ENCODE peak calls at places on chromosomes 13 and 19, in five cellular contexts. C is stimulated activated CD4-positive, alpha-beta T cell treated with anti-CD3 and anti-CD28 coated beads, Interleukin-12 subunit alpha, Interleukin-12 subunit beta, amount 100 ng/mL, for 4 hours; B is ovary; L is pancreas; A is heart right ventricle. P is an unnamed sample.

GRCh38 chr19:44890366-44891015 is 563 bp upstream of the TOMM40 start:
- DNase-seq in C (peak; percentile 100), B (no peak), A (peak; percentile 100), L (no peak), P (peak; percentile 99)

GRCh38 chr13:19668778-19669177 is 35.3 kb downstream of the MPHOSPH8 start:
- DNase-seq in A (no peak), L (no peak), B (no peak), C (no peak), P (no peak)

GRCh38 chr19:42081584-42082258 is 5.8 kb downstream of the ZNF574 start:
- DNase-seq in B (no peak), C (no peak), A (no peak), L (no peak), P (no peak)

GRCh38 chr19:13083627-13084026 is 19.0 kb downstream of the LYL1 start:
- DNase-seq in C (no peak), B (no peak), L (no peak), A (no peak), P (no peak)

GRCh38 chr19:4149518-4150288 is 3.7 kb upstream of the CREB3L3 start:
- DNase-seq in C (no peak), L (no peak), A (no peak), B (no peak), P (no peak)

GRCh38 chr19:32227561-32228165 is 117.7 kb upstream of the ZNF507 start:
- DNase-seq in A (no peak), B (no peak), C (no peak), L (no peak), P (no peak)

GRCh38 chr13:98370806-98371553 is 193.9 kb upstream of the RNF113B start:
- DNase-seq in C (no peak), A (peak; percentile 47), L (peak; percentile 69), B (peak; percentile 74), P (no peak)

GRCh38 chr13:100694722-100695644 is 20.4 kb upstream of the TMTC4 start:
- DNase-seq in L (peak; percentile 80), B (peak; percentile 23), C (no peak), A (no peak), P (no peak)

GRCh38 chr13:77789386-77789785 is 91.9 kb downstream of the SLAIN1 start:
- DNase-seq in B (no peak), A (no peak), C (no peak), L (no peak), P (no peak)

GRCh38 chr13:77338961-77339401 is 12.1 kb upstream of the MYCBP2 start:
- DNase-seq in A (no peak), C (no peak), L (no peak), B (no peak), P (no peak)

GRCh38 chr13:32409561-32410440 is 18.1 kb downstream of the N4BP2L1 start:
- DNase-seq in C (no peak), B (peak; percentile 70), A (peak; percentile 46), L (no peak), P (no peak)

GRCh38 chr13:60329221-60329983 is 67.6 kb upstream of the TDRD3 start:
- DNase-seq in A (no peak), C (no peak), B (no peak), L (no peak), P (peak; percentile 57)

GRCh38 chr13:22193070-22193469 is 522.2 kb downstream of the FGF9 start:
- DNase-seq in B (no peak), L (no peak), C (no peak), A (no peak), P (no peak)

GRCh38 chr13:31774186-31774585 is 34.9 kb downstream of the RXFP2 start:
- DNase-seq in B (no peak), C (no peak), A (no peak), L (no peak), P (no peak)

GRCh38 chr19:41564515-41565383 is 11.2 kb upstream of the CEACAM21 start:
- DNase-seq in A (no peak), C (no peak), B (no peak), L (no peak), P (no peak)

GRCh38 chr13:107803822-107804495 is 411.4 kb downstream of the LIG4 start:
- DNase-seq in B (no peak), A (no peak), L (no peak), C (no peak), P (no peak)

GRCh38 chr13:46288570-46289259 is 77.0 kb downstream of the LRRC63 start:
- DNase-seq in B (no peak), L (no peak), C (no peak), A (no peak), P (no peak)

GRCh38 chr13:110116072-110116487 is 190.9 kb downstream of the COL4A1 start:
- DNase-seq in L (peak; percentile 81), B (no peak), C (peak; percentile 45), A (peak; percentile 67), P (no peak)

GRCh38 chr13:99993660-99994455 is 12.3 kb downstream of the ZIC2 start:
- DNase-seq in L (no peak), A (no peak), B (no peak), C (no peak), P (no peak)

GRCh38 chr19:34676697-34677385 is at the start of gene SCGB2B2:
- DNase-seq in L (peak; percentile 62), A (no peak), C (no peak), B (no peak), P (peak; percentile 2)

P was measured in retinal pigment epithelial cell.